ENCODE peak calls at places on chromosomes 12 and 14, in ten cellular contexts. A, O, W, D, T, E, K, B, Q and Y are unnamed samples.
A peak's percentile ranks its signal among the peaks of the same experiment; 100 is the strongest.

GRCh38 chr14:64702493-64703392 is 1.5 kb upstream of the PLEKHG3 start:
- DNase-seq in A (peak; percentile 86), O (no peak), W (no peak), D (no peak), T (no peak), E (no peak), K (no peak), B (no peak), Q (no peak), Y (peak; percentile 92)

GRCh38 chr14:90381011-90381790 is 15.6 kb upstream of the CALM1 start:
- DNase-seq in A (peak; percentile 67), O (no peak), W (no peak), D (no peak), T (peak; percentile 44), E (no peak), K (no peak), B (no peak), Q (no peak), Y (no peak)

GRCh38 chr14:105472496-105472991 is 2.1 kb upstream of the CRIP2 start:
- DNase-seq in A (no peak), O (no peak), W (no peak), D (no peak), T (peak; percentile 37), E (no peak), K (peak; percentile 71), B (no peak), Q (peak; percentile 83), Y (no peak)

GRCh38 chr14:96940009-96940408 is 142.8 kb downstream of the VRK1 start:
- DNase-seq in A (no peak), O (no peak), W (no peak), D (no peak), T (no peak), E (no peak), K (no peak), B (no peak), Q (no peak), Y (no peak)

GRCh38 chr12:84811291-84811690 is 101.3 kb downstream of the SLC6A15 start:
- DNase-seq in A (no peak), O (no peak), W (peak; percentile 30), D (no peak), T (no peak), E (peak; percentile 14), K (no peak), B (peak; percentile 10), Q (no peak), Y (no peak)

GRCh38 chr12:94152292-94153083 is 4.1 kb downstream of the PLXNC1 start:
- DNase-seq in A (no peak), O (no peak), W (no peak), D (no peak), T (no peak), E (no peak), K (no peak), B (no peak), Q (no peak), Y (no peak)

GRCh38 chr14:67514650-67515385 is 18.3 kb upstream of the PLEKHH1 start:
- DNase-seq in A (peak; percentile 75), O (peak; percentile 49), W (peak; percentile 24), D (no peak), T (peak; percentile 37), E (peak; percentile 73), K (peak; percentile 69), B (peak; percentile 33), Q (peak; percentile 36), Y (no peak)

GRCh38 chr12:116161588-116161987 is 115.9 kb downstream of the MED13L start:
- DNase-seq in A (no peak), O (no peak), W (no peak), D (no peak), T (no peak), E (no peak), K (no peak), B (peak; percentile 73), Q (no peak), Y (no peak)

GRCh38 chr14:66359500-66359899 is 126.7 kb upstream of the CCDC196 start:
- DNase-seq in A (no peak), O (no peak), W (peak; percentile 59), D (no peak), T (no peak), E (peak; percentile 83), K (no peak), B (peak; percentile 64), Q (no peak), Y (no peak)

GRCh38 chr12:89960011-89960507 is 251.4 kb upstream of the ATP2B1 start:
- DNase-seq in A (no peak), O (no peak), W (peak; percentile 34), D (no peak), T (no peak), E (no peak), K (no peak), B (peak; percentile 74), Q (no peak), Y (no peak)

GRCh38 chr14:57080691-57081090 is 188.0 kb downstream of the EXOC5 start:
- DNase-seq in A (no peak), O (no peak), W (no peak), D (no peak), T (no peak), E (no peak), K (no peak), B (no peak), Q (no peak), Y (no peak)

GRCh38 chr12:30694971-30695326 is 720 bp downstream of the IPO8 start:
- DNase-seq in A (peak; percentile 61), O (peak; percentile 64), W (peak; percentile 30), D (no peak), T (peak; percentile 29), E (peak; percentile 75), K (peak; percentile 58), B (peak; percentile 35), Q (no peak), Y (no peak)

GRCh38 chr14:24435998-24436354 is 6.2 kb downstream of the KHNYN start:
- DNase-seq in A (no peak), O (no peak), W (no peak), D (no peak), T (no peak), E (no peak), K (no peak), B (no peak), Q (no peak), Y (no peak)

GRCh38 chr12:14845350-14845750 is 2.0 kb upstream of the ART4 start:
- DNase-seq in A (no peak), O (no peak), W (peak; percentile 41), D (no peak), T (no peak), E (peak; percentile 89), K (no peak), B (peak; percentile 65), Q (no peak), Y (no peak)

GRCh38 chr14:93943052-93943451 is 15.9 kb downstream of the FAM181A start:
- DNase-seq in A (peak; percentile 19), O (no peak), W (peak; percentile 79), D (no peak), T (no peak), E (no peak), K (no peak), B (peak; percentile 78), Q (no peak), Y (no peak)

GRCh38 chr14:33509927-33510535 is 440.8 kb downstream of the EGLN3 start:
- DNase-seq in A (no peak), O (no peak), W (peak; percentile 93), D (no peak), T (no peak), E (peak; percentile 23), K (no peak), B (no peak), Q (no peak), Y (no peak)

DNA sequence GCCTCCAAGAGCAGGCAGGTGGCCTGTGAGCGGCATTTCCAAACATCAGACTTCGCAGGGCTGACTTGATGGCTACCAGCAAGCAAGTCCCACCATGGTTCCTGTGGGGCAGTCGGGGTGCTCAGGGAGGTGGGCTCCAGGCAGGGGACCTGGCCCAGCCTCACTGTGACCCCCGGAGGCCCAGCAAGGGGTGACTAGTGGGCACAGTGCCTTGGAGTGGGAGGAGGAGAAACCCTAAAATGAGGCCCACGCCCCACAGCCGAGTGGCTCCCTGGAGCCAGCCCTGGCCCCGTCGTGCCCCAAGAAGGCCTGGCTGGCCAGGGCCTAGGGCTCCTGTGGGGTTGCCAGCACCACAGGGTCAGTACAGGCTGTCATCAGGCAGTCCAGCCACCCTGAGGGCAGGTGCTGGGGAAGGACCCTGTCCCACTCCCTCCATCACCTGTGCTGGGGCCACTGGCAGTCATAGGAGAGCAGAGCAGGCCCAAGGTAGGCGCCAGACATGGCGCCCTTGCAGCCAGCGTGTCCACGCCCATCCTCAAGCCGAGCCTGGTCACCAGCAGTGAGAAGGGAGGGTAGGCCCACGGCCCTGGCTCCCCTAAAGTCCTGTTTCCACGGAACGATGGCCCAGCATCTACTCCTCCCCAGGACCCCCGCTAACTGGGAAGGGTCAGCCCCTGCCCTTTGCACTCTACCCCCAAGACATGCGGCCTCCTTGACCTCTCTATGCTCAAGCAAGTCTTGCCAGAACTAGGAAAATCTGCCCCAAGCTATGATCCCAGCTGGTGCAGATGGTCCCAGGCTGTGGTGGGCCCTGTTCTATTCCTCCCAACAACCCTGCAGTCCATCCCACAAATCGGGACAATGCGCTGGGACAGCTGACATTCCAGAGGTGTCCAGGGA is 144.2 kb upstream of the C14orf180 start:
- DNase-seq in A (no peak), O (no peak), W (no peak), D (no peak), T (no peak), E (no peak), K (peak; percentile 38), B (no peak), Q (no peak), Y (no peak)
- H3K4me3 ChIP-seq in A (no peak overlapping the region), O (no peak overlapping the region), W (no peak overlapping the region), D (no peak overlapping the region), T (peak overlapping the region; percentile 49), E (no peak overlapping the region), K (no peak overlapping the region), B (no peak overlapping the region), Q (peak overlapping the region; percentile 60), Y (no peak overlapping the region)

GRCh38 chr12:26633591-26634210 is 199.3 kb downstream of the ITPR2 start:
- DNase-seq in A (no peak), O (no peak), W (peak; percentile 92), D (no peak), T (no peak), E (peak; percentile 95), K (no peak), B (peak; percentile 75), Q (no peak), Y (no peak)
- H3K4me1 ChIP-seq in A (no peaks in the 10 kb centered on the region), O (no peaks in the 10 kb centered on the region), W (peaks cover 45% of the 10 kb centered on the region), D (peaks cover 13% of the 10 kb centered on the region), T (peaks cover 8% of the 10 kb centered on the region), E (peaks cover 26% of the 10 kb centered on the region), K (no peaks in the 10 kb centered on the region), B (peaks cover 11% of the 10 kb centered on the region), Q (peaks cover 10% of the 10 kb centered on the region), Y (peaks cover 7% of the 10 kb centered on the region)

GRCh38 chr14:79248771-79249170 is 962.5 kb downstream of the DIO2 start:
- DNase-seq in A (no peak), O (no peak), W (no peak), D (no peak), T (no peak), E (no peak), K (no peak), B (no peak), Q (no peak), Y (no peak)
- H3K4me3 ChIP-seq in A (no peak overlapping the region), O (no peak overlapping the region), W (no peak overlapping the region), D (no peak overlapping the region), T (no peak overlapping the region), E (no peak overlapping the region), K (no peak overlapping the region), B (no peak overlapping the region), Q (no peak overlapping the region), Y (no peak overlapping the region)

DNA sequence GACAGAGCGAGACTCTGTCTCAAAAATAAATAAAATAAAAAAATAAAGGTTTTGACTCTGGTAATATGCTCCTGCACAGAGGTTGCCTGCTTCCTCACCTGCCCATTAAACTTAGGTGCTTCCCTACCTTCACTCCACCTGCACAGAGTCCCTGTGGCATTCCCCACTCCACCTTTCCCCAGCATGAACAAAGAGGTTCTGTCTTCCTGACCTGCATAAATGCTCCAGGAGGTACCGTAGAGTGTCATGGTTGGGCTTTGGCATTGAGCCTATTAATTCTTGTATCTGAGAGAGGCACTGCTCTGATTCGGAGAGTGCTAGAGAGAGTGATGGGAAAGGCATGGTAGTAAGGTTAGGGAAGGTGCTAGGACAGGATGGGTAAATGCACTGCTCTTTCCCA is 6.3 kb downstream of the ARHGAP9 start:
- DNase-seq in A (no peak), O (no peak), W (no peak), D (no peak), T (no peak), E (no peak), K (no peak), B (no peak), Q (no peak), Y (no peak)
- H3K4me1 ChIP-seq in A (peaks cover 23% of the 10 kb centered on the region), O (no peaks in the 10 kb centered on the region), W (peaks cover 9% of the 10 kb centered on the region), D (no peaks in the 10 kb centered on the region), T (peaks cover 13% of the 10 kb centered on the region), E (peaks cover 10% of the 10 kb centered on the region), K (no peaks in the 10 kb centered on the region), B (peaks cover 2% of the 10 kb centered on the region), Q (peaks cover 20% of the 10 kb centered on the region), Y (no peaks in the 10 kb centered on the region)